ENCODE peak calls at places on chromosomes 6 and 20, in seven cellular contexts. One of them, this sample, is unnamed.

GRCh38 chr6:13873288-13874190 is 51.2 kb upstream of the RNF182 start:
- DNase-seq in stimulated activated CD4-positive, alpha-beta T cell treated with anti-CD3 and anti-CD28 coated beads, Interleukin-4, amount 100 ng/mL, for 24 hours: peak; percentile 73
- DNase-seq in AG09319: no peak
- DNase-seq in cerebellum: peak; percentile 67
- DNase-seq in epithelial cell of prostate: no peak
- DNase-seq in memory B cell: peak; percentile 78
- DNase-seq in ACHN: peak; percentile 62
- DNase-seq in this sample: peak; percentile 70

GRCh38 chr6:136254851-136255466 is 4.8 kb upstream of the MTFR2 start:
- DNase-seq in stimulated activated CD4-positive, alpha-beta T cell treated with anti-CD3 and anti-CD28 coated beads, Interleukin-4, amount 100 ng/mL, for 24 hours: no peak
- DNase-seq in AG09319: no peak
- DNase-seq in cerebellum: no peak
- DNase-seq in epithelial cell of prostate: no peak
- DNase-seq in memory B cell: no peak
- DNase-seq in ACHN: no peak
- DNase-seq in this sample: no peak

GRCh38 chr6:31477521-31477920 is 20.4 kb upstream of the MICB start:
- DNase-seq in stimulated activated CD4-positive, alpha-beta T cell treated with anti-CD3 and anti-CD28 coated beads, Interleukin-4, amount 100 ng/mL, for 24 hours: no peak
- DNase-seq in AG09319: no peak
- DNase-seq in cerebellum: no peak
- DNase-seq in epithelial cell of prostate: no peak
- DNase-seq in memory B cell: no peak
- DNase-seq in ACHN: no peak
- DNase-seq in this sample: no peak

GRCh38 chr20:5970381-5970780 is 19.9 kb downstream of the MCM8 start:
- DNase-seq in stimulated activated CD4-positive, alpha-beta T cell treated with anti-CD3 and anti-CD28 coated beads, Interleukin-4, amount 100 ng/mL, for 24 hours: no peak
- DNase-seq in AG09319: no peak
- DNase-seq in cerebellum: peak; percentile 63
- DNase-seq in epithelial cell of prostate: no peak
- DNase-seq in memory B cell: no peak
- DNase-seq in ACHN: no peak
- DNase-seq in this sample: no peak

GRCh38 chr6:8108031-8108660 is 5.8 kb upstream of the EEF1E1 start:
- DNase-seq in stimulated activated CD4-positive, alpha-beta T cell treated with anti-CD3 and anti-CD28 coated beads, Interleukin-4, amount 100 ng/mL, for 24 hours: no peak
- DNase-seq in AG09319: peak; percentile 77
- DNase-seq in cerebellum: no peak
- DNase-seq in epithelial cell of prostate: peak; percentile 69
- DNase-seq in memory B cell: no peak
- DNase-seq in ACHN: peak; percentile 49
- DNase-seq in this sample: peak; percentile 83

GRCh38 chr20:21507275-21508229 is 6.3 kb downstream of the NKX2-2 start:
- DNase-seq in stimulated activated CD4-positive, alpha-beta T cell treated with anti-CD3 and anti-CD28 coated beads, Interleukin-4, amount 100 ng/mL, for 24 hours: no peak
- DNase-seq in AG09319: no peak
- DNase-seq in cerebellum: no peak
- DNase-seq in epithelial cell of prostate: no peak
- DNase-seq in memory B cell: peak; percentile 10
- DNase-seq in ACHN: no peak
- DNase-seq in this sample: no peak

GRCh38 chr20:25288291-25289181 is 40.7 kb downstream of the PYGB start:
- DNase-seq in stimulated activated CD4-positive, alpha-beta T cell treated with anti-CD3 and anti-CD28 coated beads, Interleukin-4, amount 100 ng/mL, for 24 hours: no peak
- DNase-seq in AG09319: no peak
- DNase-seq in cerebellum: no peak
- DNase-seq in epithelial cell of prostate: no peak
- DNase-seq in memory B cell: no peak
- DNase-seq in ACHN: no peak
- DNase-seq in this sample: no peak

GRCh38 chr20:37968726-37969401 is 64.4 kb downstream of the TTI1 start:
- DNase-seq in stimulated activated CD4-positive, alpha-beta T cell treated with anti-CD3 and anti-CD28 coated beads, Interleukin-4, amount 100 ng/mL, for 24 hours: no peak
- DNase-seq in AG09319: no peak
- DNase-seq in cerebellum: no peak
- DNase-seq in epithelial cell of prostate: no peak
- DNase-seq in memory B cell: no peak
- DNase-seq in ACHN: no peak
- DNase-seq in this sample: no peak

GRCh38 chr20:17525650-17526049 is 5.5 kb downstream of the BFSP1 start:
- DNase-seq in stimulated activated CD4-positive, alpha-beta T cell treated with anti-CD3 and anti-CD28 coated beads, Interleukin-4, amount 100 ng/mL, for 24 hours: peak; percentile 22
- DNase-seq in AG09319: no peak
- DNase-seq in cerebellum: no peak
- DNase-seq in epithelial cell of prostate: no peak
- DNase-seq in memory B cell: no peak
- DNase-seq in ACHN: peak; percentile 23
- DNase-seq in this sample: peak; percentile 65